ENCODE peak calls at places on chromosomes 3 and 15, in seven cellular contexts. One of them, this sample, is unnamed.

GRCh38 chr3:23662079-23662617 is 143.6 kb upstream of the UBE2E1 start:
- DNase-seq in DMS79: no peak
- DNase-seq in SHP77 treated with DMSO at 0.1 percent for 48 hours: no peak
- DNase-seq in B cell: no peak
- DNase-seq in NCI-H2081: no peak
- DNase-seq in heart right ventricle: no peak
- DNase-seq in kidney: no peak
- DNase-seq in this sample: no peak

GRCh38 chr3:163523375-163523774 is 1554.9 kb downstream of the SI start:
- DNase-seq in heart right ventricle: no peak
- DNase-seq in B cell: no peak
- DNase-seq in NCI-H2081: no peak
- DNase-seq in SHP77 treated with DMSO at 0.1 percent for 48 hours: no peak
- DNase-seq in DMS79: no peak
- DNase-seq in kidney: no peak
- DNase-seq in this sample: no peak

GRCh38 chr3:127456471-127457093 is 134.0 kb downstream of the TPRA1 start:
- DNase-seq in B cell: peak
- DNase-seq in DMS79: peak
- DNase-seq in heart right ventricle: no peak
- DNase-seq in NCI-H2081: peak
- DNase-seq in kidney: peak
- DNase-seq in SHP77 treated with DMSO at 0.1 percent for 48 hours: no peak
- DNase-seq in this sample: no peak

GRCh38 chr3:126050626-126051025 is 33.3 kb downstream of the SLC41A3 start:
- DNase-seq in B cell: no peak
- DNase-seq in NCI-H2081: no peak
- DNase-seq in kidney: no peak
- DNase-seq in DMS79: no peak
- DNase-seq in SHP77 treated with DMSO at 0.1 percent for 48 hours: no peak
- DNase-seq in heart right ventricle: no peak
- DNase-seq in this sample: no peak

GRCh38 chr15:72231847-72232461 is 964 bp upstream of the PKM start:
- DNase-seq in SHP77 treated with DMSO at 0.1 percent for 48 hours: peak
- DNase-seq in kidney: no peak
- DNase-seq in heart right ventricle: no peak
- DNase-seq in B cell: no peak
- DNase-seq in NCI-H2081: peak
- DNase-seq in DMS79: no peak
- DNase-seq in this sample: peak

GRCh38 chr3:36944641-36945270 is at the start of gene TRANK1:
- DNase-seq in DMS79: peak
- DNase-seq in SHP77 treated with DMSO at 0.1 percent for 48 hours: no peak
- DNase-seq in B cell: peak
- DNase-seq in NCI-H2081: peak
- DNase-seq in heart right ventricle: peak
- DNase-seq in kidney: peak
- DNase-seq in this sample: no peak

GRCh38 chr3:23648965-23649328 is 156.8 kb upstream of the UBE2E1 start:
- DNase-seq in heart right ventricle: no peak
- DNase-seq in DMS79: no peak
- DNase-seq in kidney: no peak
- DNase-seq in SHP77 treated with DMSO at 0.1 percent for 48 hours: no peak
- DNase-seq in B cell: no peak
- DNase-seq in NCI-H2081: no peak
- DNase-seq in this sample: no peak

GRCh38 chr15:67024322-67024997 is 40.9 kb upstream of the SMAD3 start:
- DNase-seq in B cell: no peak
- DNase-seq in kidney: peak
- DNase-seq in SHP77 treated with DMSO at 0.1 percent for 48 hours: no peak
- DNase-seq in DMS79: no peak
- DNase-seq in NCI-H2081: no peak
- DNase-seq in heart right ventricle: peak
- DNase-seq in this sample: no peak

GRCh38 chr3:36496734-36497133 is 116.4 kb downstream of the STAC start:
- DNase-seq in SHP77 treated with DMSO at 0.1 percent for 48 hours: no peak
- DNase-seq in kidney: no peak
- DNase-seq in B cell: no peak
- DNase-seq in heart right ventricle: no peak
- DNase-seq in NCI-H2081: no peak
- DNase-seq in DMS79: no peak
- DNase-seq in this sample: no peak

GRCh38 chr15:35141743-35142356 is 56.8 kb upstream of the NANOGP8 start:
- DNase-seq in DMS79: no peak
- DNase-seq in heart right ventricle: no peak
- DNase-seq in NCI-H2081: no peak
- DNase-seq in SHP77 treated with DMSO at 0.1 percent for 48 hours: no peak
- DNase-seq in kidney: no peak
- DNase-seq in B cell: no peak
- DNase-seq in this sample: no peak

GRCh38 chr3:37671000-37671483 is 190.6 kb upstream of the CTDSPL start:
- DNase-seq in heart right ventricle: no peak
- DNase-seq in DMS79: no peak
- DNase-seq in kidney: no peak
- DNase-seq in B cell: no peak
- DNase-seq in NCI-H2081: no peak
- DNase-seq in SHP77 treated with DMSO at 0.1 percent for 48 hours: no peak
- DNase-seq in this sample: no peak

GRCh38 chr15:39785806-39786205 is 3.2 kb upstream of the FSIP1 start:
- DNase-seq in SHP77 treated with DMSO at 0.1 percent for 48 hours: no peak
- DNase-seq in NCI-H2081: no peak
- DNase-seq in B cell: no peak
- DNase-seq in DMS79: no peak
- DNase-seq in heart right ventricle: no peak
- DNase-seq in kidney: no peak
- DNase-seq in this sample: peak

GRCh38 chr15:40469776-40470390 is 901 bp upstream of the CHST14 start:
- DNase-seq in B cell: no peak
- DNase-seq in kidney: no peak
- DNase-seq in SHP77 treated with DMSO at 0.1 percent for 48 hours: no peak
- DNase-seq in heart right ventricle: no peak
- DNase-seq in NCI-H2081: no peak
- DNase-seq in DMS79: no peak
- DNase-seq in this sample: no peak

GRCh38 chr3:63228087-63228486 is 50.0 kb upstream of the SYNPR start:
- DNase-seq in B cell: no peak
- DNase-seq in kidney: no peak
- DNase-seq in NCI-H2081: no peak
- DNase-seq in heart right ventricle: no peak
- DNase-seq in DMS79: no peak
- DNase-seq in SHP77 treated with DMSO at 0.1 percent for 48 hours: no peak
- DNase-seq in this sample: no peak

GRCh38 chr3:13772321-13772745 is 107.5 kb downstream of the WNT7A start:
- DNase-seq in NCI-H2081: no peak
- DNase-seq in SHP77 treated with DMSO at 0.1 percent for 48 hours: no peak
- DNase-seq in DMS79: no peak
- DNase-seq in kidney: no peak
- DNase-seq in B cell: no peak
- DNase-seq in heart right ventricle: no peak
- DNase-seq in this sample: no peak

GRCh38 chr3:193874997-193875593 is 260.9 kb upstream of the HES1 start:
- DNase-seq in B cell: no peak
- DNase-seq in heart right ventricle: no peak
- DNase-seq in NCI-H2081: no peak
- DNase-seq in kidney: no peak
- DNase-seq in SHP77 treated with DMSO at 0.1 percent for 48 hours: no peak
- DNase-seq in DMS79: no peak
- DNase-seq in this sample: no peak

GRCh38 chr15:26126070-26126469 is 262.9 kb upstream of the ATP10A start:
- DNase-seq in heart right ventricle: no peak
- DNase-seq in B cell: no peak
- DNase-seq in DMS79: peak
- DNase-seq in SHP77 treated with DMSO at 0.1 percent for 48 hours: no peak
- DNase-seq in kidney: no peak
- DNase-seq in NCI-H2081: peak
- DNase-seq in this sample: no peak

GRCh38 chr3:42823351-42823750 is 14.1 kb downstream of the ACKR2 start:
- DNase-seq in NCI-H2081: no peak
- DNase-seq in kidney: no peak
- DNase-seq in DMS79: peak
- DNase-seq in SHP77 treated with DMSO at 0.1 percent for 48 hours: no peak
- DNase-seq in B cell: no peak
- DNase-seq in heart right ventricle: no peak
- DNase-seq in this sample: peak

GRCh38 chr3:11465744-11466611 is 177.7 kb downstream of the VGLL4 start:
- DNase-seq in SHP77 treated with DMSO at 0.1 percent for 48 hours: no peak
- DNase-seq in B cell: no peak
- DNase-seq in heart right ventricle: no peak
- DNase-seq in NCI-H2081: no peak
- DNase-seq in DMS79: no peak
- DNase-seq in kidney: no peak
- DNase-seq in this sample: no peak

GRCh38 chr15:91651251-91651650 is 202.3 kb upstream of the SLCO3A1 start:
- DNase-seq in B cell: no peak
- DNase-seq in kidney: no peak
- DNase-seq in SHP77 treated with DMSO at 0.1 percent for 48 hours: no peak
- DNase-seq in DMS79: no peak
- DNase-seq in NCI-H2081: no peak
- DNase-seq in heart right ventricle: no peak
- DNase-seq in this sample: no peak

GRCh38 chr3:61666615-61667320 is 105.4 kb downstream of the PTPRG start:
- DNase-seq in B cell: no peak
- DNase-seq in DMS79: no peak
- DNase-seq in SHP77 treated with DMSO at 0.1 percent for 48 hours: no peak
- DNase-seq in NCI-H2081: no peak
- DNase-seq in kidney: no peak
- DNase-seq in heart right ventricle: no peak
- DNase-seq in this sample: no peak

GRCh38 chr3:127158614-127159221 is 34.2 kb upstream of the PRR23E start:
- DNase-seq in kidney: no peak
- DNase-seq in DMS79: no peak
- DNase-seq in heart right ventricle: no peak
- DNase-seq in NCI-H2081: peak
- DNase-seq in SHP77 treated with DMSO at 0.1 percent for 48 hours: peak
- DNase-seq in B cell: no peak
- DNase-seq in this sample: no peak

GRCh38 chr3:168977696-168978374 is 685.7 kb downstream of the MECOM start:
- DNase-seq in SHP77 treated with DMSO at 0.1 percent for 48 hours: no peak
- DNase-seq in NCI-H2081: no peak
- DNase-seq in DMS79: peak
- DNase-seq in kidney: no peak
- DNase-seq in heart right ventricle: no peak
- DNase-seq in B cell: no peak
- DNase-seq in this sample: no peak

GRCh38 chr3:164465172-164465571 is 613.1 kb downstream of the SI start:
- DNase-seq in DMS79: no peak
- DNase-seq in kidney: no peak
- DNase-seq in SHP77 treated with DMSO at 0.1 percent for 48 hours: no peak
- DNase-seq in NCI-H2081: no peak
- DNase-seq in B cell: no peak
- DNase-seq in heart right ventricle: no peak
- DNase-seq in this sample: no peak

GRCh38 chr15:31255732-31256384 is 70.8 kb upstream of the KLF13 start:
- DNase-seq in kidney: peak
- DNase-seq in DMS79: no peak
- DNase-seq in heart right ventricle: no peak
- DNase-seq in NCI-H2081: no peak
- DNase-seq in B cell: peak
- DNase-seq in SHP77 treated with DMSO at 0.1 percent for 48 hours: no peak
- DNase-seq in this sample: no peak

GRCh38 chr3:87486115-87486514 is 209.7 kb upstream of the POU1F1 start:
- DNase-seq in B cell: no peak
- DNase-seq in SHP77 treated with DMSO at 0.1 percent for 48 hours: no peak
- DNase-seq in kidney: no peak
- DNase-seq in heart right ventricle: no peak
- DNase-seq in DMS79: no peak
- DNase-seq in NCI-H2081: no peak
- DNase-seq in this sample: no peak

GRCh38 chr3:45929042-45929679 is 14.1 kb upstream of the CXCR6 start:
- DNase-seq in NCI-H2081: peak
- DNase-seq in heart right ventricle: no peak
- DNase-seq in kidney: no peak
- DNase-seq in DMS79: no peak
- DNase-seq in SHP77 treated with DMSO at 0.1 percent for 48 hours: no peak
- DNase-seq in B cell: peak
- DNase-seq in this sample: no peak

GRCh38 chr3:145094355-145094941 is 1066.5 kb downstream of the PLOD2 start:
- DNase-seq in B cell: no peak
- DNase-seq in DMS79: no peak
- DNase-seq in kidney: no peak
- DNase-seq in SHP77 treated with DMSO at 0.1 percent for 48 hours: no peak
- DNase-seq in heart right ventricle: no peak
- DNase-seq in NCI-H2081: no peak
- DNase-seq in this sample: peak

GRCh38 chr15:79595995-79596622 is 164.0 kb downstream of the MINAR1 start:
- DNase-seq in DMS79: peak
- DNase-seq in SHP77 treated with DMSO at 0.1 percent for 48 hours: peak
- DNase-seq in heart right ventricle: no peak
- DNase-seq in B cell: no peak
- DNase-seq in NCI-H2081: peak
- DNase-seq in kidney: no peak
- DNase-seq in this sample: peak

GRCh38 chr3:187998611-187999010 is 155.3 kb upstream of the LPP start:
- DNase-seq in heart right ventricle: no peak
- DNase-seq in NCI-H2081: no peak
- DNase-seq in SHP77 treated with DMSO at 0.1 percent for 48 hours: no peak
- DNase-seq in B cell: no peak
- DNase-seq in DMS79: no peak
- DNase-seq in kidney: no peak
- DNase-seq in this sample: no peak

This sample was measured in NCI-H526 treated with DMSO at 0.1 percent for 48 hours.